ENCODE peak calls at places on chromosome 4, in five cellular contexts. One of them, this sample, is unnamed.

GRCh38 chr4:109826719-109827118 is 1.1 kb upstream of the RRH start:
- DNase-seq in M059J: peak; percentile 7
- DNase-seq in Caki2: no peak
- DNase-seq in MCF 10A: peak; percentile 20
- DNase-seq in RPMI7951: peak; percentile 14
- DNase-seq in this sample: peak; percentile 40

GRCh38 chr4:182351485-182351884 is 108.3 kb downstream of the TENM3 start:
- DNase-seq in M059J: no peak
- DNase-seq in Caki2: no peak
- DNase-seq in MCF 10A: no peak
- DNase-seq in RPMI7951: no peak
- DNase-seq in this sample: no peak

GRCh38 chr4:114857831-114858230 is 255.6 kb downstream of the NDST4 start:
- DNase-seq in M059J: no peak
- DNase-seq in Caki2: no peak
- DNase-seq in MCF 10A: peak; percentile 63
- DNase-seq in RPMI7951: no peak
- DNase-seq in this sample: no peak

GRCh38 chr4:15765910-15766703 is 12.0 kb upstream of the CD38 start:
- DNase-seq in M059J: peak; percentile 45
- DNase-seq in Caki2: no peak
- DNase-seq in MCF 10A: no peak
- DNase-seq in RPMI7951: no peak
- DNase-seq in this sample: no peak

GRCh38 chr4:109079177-109079576 is 223.3 kb downstream of the COL25A1 start:
- DNase-seq in M059J: peak; percentile 1
- DNase-seq in Caki2: no peak
- DNase-seq in MCF 10A: peak; percentile 30
- DNase-seq in RPMI7951: no peak
- DNase-seq in this sample: no peak

GRCh38 chr4:184448828-184449227 is 25.5 kb downstream of the IRF2 start:
- DNase-seq in M059J: peak; percentile 84
- DNase-seq in Caki2: no peak
- DNase-seq in MCF 10A: no peak
- DNase-seq in RPMI7951: peak; percentile 78
- DNase-seq in this sample: peak; percentile 70

GRCh38 chr4:72019688-72020087 is 12.1 kb upstream of the NPFFR2 start:
- DNase-seq in M059J: no peak
- DNase-seq in Caki2: no peak
- DNase-seq in MCF 10A: no peak
- DNase-seq in RPMI7951: no peak
- DNase-seq in this sample: no peak

GRCh38 chr4:81963506-81964020 is 410.2 kb downstream of the HNRNPD start:
- DNase-seq in M059J: no peak
- DNase-seq in Caki2: no peak
- DNase-seq in MCF 10A: no peak
- DNase-seq in RPMI7951: no peak
- DNase-seq in this sample: no peak

GRCh38 chr4:5638976-5639375 is 69.4 kb downstream of the EVC2 start:
- DNase-seq in M059J: peak; percentile 48
- DNase-seq in Caki2: no peak
- DNase-seq in MCF 10A: no peak
- DNase-seq in RPMI7951: peak; percentile 85
- DNase-seq in this sample: no peak

GRCh38 chr4:147707892-147708672 is 23.8 kb upstream of the ARHGAP10 start:
- DNase-seq in M059J: peak; percentile 48
- DNase-seq in Caki2: peak; percentile 68
- DNase-seq in MCF 10A: peak; percentile 71
- DNase-seq in RPMI7951: peak; percentile 53
- DNase-seq in this sample: peak; percentile 64

GRCh38 chr4:95548738-95549245 is at the start of gene UNC5C:
- DNase-seq in M059J: peak; percentile 65
- DNase-seq in Caki2: peak; percentile 58
- DNase-seq in MCF 10A: peak; percentile 55
- DNase-seq in RPMI7951: peak; percentile 3
- DNase-seq in this sample: no peak

This sample was measured in A673.